ENCODE peak calls at places on chromosomes 13 and 19, in nine cellular contexts. X is cardiac muscle cell; L is RWPE1; R is left ventricle myocardium inferior; K is cardiac fibroblast; V is mucosa of gallbladder; B is stimulated activated CD4-positive, alpha-beta T cell treated with anti-CD3 and anti-CD28 coated beads, Interleukin-4, amount 100 ng/mL, for 1 hour; O is anterior cingulate cortex; P is IMR-90. S is an unnamed sample.

GRCh38 chr19:57302020-57302465 is 18.2 kb upstream of the ZNF543 start:
- DNase-seq in V (peak), B (no peak), R (no peak), O (no peak), L (peak), K (peak), X (peak), P (peak), S (no peak)

GRCh38 chr19:7327802-7328201 is 20.9 kb upstream of the ARHGEF18 start:
- DNase-seq in V (no peak), K (no peak), R (no peak), O (no peak), P (no peak), B (no peak), L (no peak), X (no peak), S (no peak)

GRCh38 chr19:5271145-5271544 is 69.5 kb downstream of the PTPRS start:
- DNase-seq in X (no peak), P (no peak), L (no peak), R (no peak), K (no peak), B (no peak), O (no peak), V (no peak), S (no peak)

GRCh38 chr13:28817204-28817603 is 2.9 kb upstream of the MTUS2 start:
- DNase-seq in B (no peak), L (no peak), K (no peak), P (no peak), V (no peak), O (no peak), R (no peak), X (no peak), S (no peak)

GRCh38 chr13:51923983-51924539 is 62.3 kb downstream of the CCDC70 start:
- DNase-seq in L (peak), R (no peak), B (no peak), O (no peak), P (no peak), V (no peak), K (no peak), X (no peak), S (peak)

GRCh38 chr19:7865262-7865911 is 8.8 kb downstream of the PRR36 start:
- DNase-seq in P (no peak), R (no peak), V (no peak), O (no peak), B (no peak), X (no peak), K (no peak), L (no peak), S (no peak)

GRCh38 chr13:109344552-109345157 is 441.7 kb downstream of the IRS2 start:
- DNase-seq in K (peak), P (peak), B (no peak), V (no peak), L (peak), X (peak), R (no peak), O (no peak), S (no peak)

GRCh38 chr19:13762635-13763235 is 1.6 kb upstream of the MRI1 start:
- DNase-seq in X (no peak), O (no peak), L (no peak), P (no peak), V (no peak), K (no peak), R (no peak), B (no peak), S (no peak)

GRCh38 chr19:10402441-10403038 is 802 bp downstream of the CDC37 start:
- DNase-seq in L (no peak), P (no peak), R (peak), K (peak), B (no peak), X (peak), O (no peak), V (no peak), S (no peak)

S was measured in small intestine.